ENCODE peak calls at places on chromosome 9, in four cellular contexts. X is K562, S is GM12878, N is HL-60. R is an unnamed sample.

GRCh38 chr9:135760465-135760864 is 58.5 kb downstream of the KCNT1 start:
- DNase-seq in X (no peak), S (no peak), N (no peak), R (no peak)

GRCh38 chr9:69671904-69672827 is at the start of gene APBA1:
- DNase-seq in X (peak; percentile 32), S (no peak), N (peak; percentile 22), R (peak; percentile 30)

GRCh38 chr9:121772600-121773285 is 121.3 kb downstream of the DAB2IP start:
- DNase-seq in X (no peak), S (no peak), N (no peak), R (no peak)

GRCh38 chr9:124695280-124695890 is 75.7 kb downstream of the NR6A1 start:
- DNase-seq in X (no peak), S (no peak), N (no peak), R (no peak)

GRCh38 chr9:97809666-97810344 is 43.2 kb upstream of the FOXE1 start:
- DNase-seq in X (no peak), S (no peak), N (no peak), R (no peak)

GRCh38 chr9:89274838-89275237 is 36.2 kb upstream of the CKS2 start:
- DNase-seq in X (no peak), S (no peak), N (peak; percentile 22), R (no peak)

GRCh38 chr9:112326194-112326593 is 7.2 kb downstream of the PTBP3 start:
- DNase-seq in X (no peak), S (no peak), N (no peak), R (no peak)

GRCh38 chr9:80878556-80878955 is 810.8 kb downstream of the TLE1 start:
- DNase-seq in X (no peak), S (no peak), N (no peak), R (no peak)

GRCh38 chr9:89955144-89955543 is 350.3 kb downstream of the GADD45G start:
- DNase-seq in X (no peak), S (no peak), N (no peak), R (no peak)

GRCh38 chr9:89177401-89178161 is 1.0 kb downstream of the SHC3 start:
- DNase-seq in X (no peak), S (no peak), N (no peak), R (no peak)

GRCh38 chr9:105932276-105932675 is 237.9 kb downstream of the TMEM38B start:
- DNase-seq in X (no peak), S (no peak), N (no peak), R (no peak)

GRCh38 chr9:108636023-108636422 is 219.8 kb downstream of the ACTL7B start:
- DNase-seq in X (no peak), S (no peak), N (no peak), R (no peak)

GRCh38 chr9:109640232-109641078 is 139.5 kb upstream of the PALM2AKAP2 start:
- DNase-seq in X (no peak), S (no peak), N (no peak), R (no peak)

GRCh38 chr9:37449877-37450632 is 15.2 kb downstream of the ZBTB5 start:
- DNase-seq in X (no peak), S (no peak), N (no peak), R (no peak)

DNA sequence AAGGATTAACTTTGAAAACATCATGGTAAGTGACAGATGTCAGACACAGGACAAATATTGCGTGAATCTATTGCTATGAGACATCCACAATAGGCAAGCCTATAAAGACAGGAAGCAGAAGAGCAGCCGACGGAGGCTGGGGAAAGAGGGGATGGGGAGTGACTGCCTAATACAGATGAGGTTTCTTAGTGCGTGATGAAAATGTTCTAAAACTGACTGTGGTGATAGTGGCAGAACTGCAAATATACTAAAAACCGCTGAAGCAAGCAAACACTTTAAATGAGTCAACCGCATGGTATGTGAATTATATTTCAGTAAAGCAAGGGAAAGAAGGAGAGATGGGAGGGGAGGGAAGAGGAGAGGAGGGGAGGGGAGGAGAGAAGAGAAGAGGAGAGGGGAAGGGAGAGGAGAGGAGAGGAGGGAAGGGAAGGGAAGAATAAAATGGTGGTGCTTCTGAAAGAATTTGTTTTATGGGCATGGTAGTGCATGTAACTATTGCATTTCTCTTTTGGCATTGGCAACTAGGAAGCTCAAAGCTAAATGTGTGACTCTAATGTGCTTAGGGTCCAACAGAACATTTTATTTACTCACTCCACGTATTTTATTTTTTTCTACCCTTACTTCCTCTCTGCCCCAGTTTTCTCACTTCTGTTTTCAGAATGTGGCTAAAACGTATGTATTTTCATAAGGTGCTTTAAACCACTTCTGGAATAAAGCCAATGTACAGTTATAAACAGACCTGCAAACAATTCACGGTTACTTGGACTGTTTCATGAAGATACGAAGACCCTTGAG is 21.3 kb downstream of the AKNA start:
- DNase-seq in X (no peak), S (no peak), N (no peak), R (no peak)
- TF ChIP-seq SPI1 in X (no peak), S (peak; percentile 97), N (peak; percentile 86), R (peak; percentile 92)

DNA sequence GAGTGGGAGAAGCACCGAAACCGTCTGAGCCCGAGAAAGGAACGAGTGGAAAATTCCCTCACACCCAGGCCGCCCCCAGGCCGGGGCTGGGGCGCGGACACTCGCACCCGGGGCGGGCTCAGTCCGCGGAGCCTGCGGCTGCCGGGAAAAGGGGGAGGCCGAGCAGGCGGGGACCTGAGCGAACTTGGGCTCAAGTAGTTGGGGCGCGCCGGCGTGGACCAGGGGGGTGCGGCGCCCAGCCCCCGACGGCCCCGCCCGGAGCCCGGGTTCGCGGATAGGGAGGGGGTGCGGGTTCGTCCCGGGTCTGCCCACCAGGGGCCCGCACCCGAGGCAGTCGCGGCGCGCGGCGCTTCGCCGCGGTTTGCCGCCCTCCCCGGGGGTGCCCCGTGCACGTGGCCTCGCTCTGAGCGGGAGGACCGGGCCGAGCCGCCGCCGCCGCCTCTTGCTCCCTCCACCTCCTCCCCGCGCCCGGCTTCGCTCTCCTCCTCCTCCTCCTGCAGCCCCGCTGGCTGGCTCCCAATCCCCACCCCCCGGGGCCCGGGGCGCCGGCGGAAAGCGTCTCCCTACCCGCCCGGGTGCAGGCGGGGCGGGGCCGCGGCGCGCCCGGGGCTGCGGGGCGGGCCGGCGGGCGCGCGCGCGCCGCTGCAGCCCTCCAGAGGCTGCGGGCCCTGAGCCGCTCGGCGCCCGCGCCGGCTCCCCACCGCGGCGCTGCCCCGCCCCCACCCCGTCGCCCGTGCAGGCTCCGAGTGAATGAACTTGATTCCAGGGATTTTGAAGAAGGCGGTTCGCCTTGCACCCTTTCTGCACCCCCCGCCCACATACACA is 1.2 kb upstream of the NFIB start:
- DNase-seq in X (peak; percentile 78), S (no peak), N (no peak), R (no peak)
- TF ChIP-seq POLR2AphosphoS5 in X (no peak), S (no peak), N (no peak), R (no peak)

DNA sequence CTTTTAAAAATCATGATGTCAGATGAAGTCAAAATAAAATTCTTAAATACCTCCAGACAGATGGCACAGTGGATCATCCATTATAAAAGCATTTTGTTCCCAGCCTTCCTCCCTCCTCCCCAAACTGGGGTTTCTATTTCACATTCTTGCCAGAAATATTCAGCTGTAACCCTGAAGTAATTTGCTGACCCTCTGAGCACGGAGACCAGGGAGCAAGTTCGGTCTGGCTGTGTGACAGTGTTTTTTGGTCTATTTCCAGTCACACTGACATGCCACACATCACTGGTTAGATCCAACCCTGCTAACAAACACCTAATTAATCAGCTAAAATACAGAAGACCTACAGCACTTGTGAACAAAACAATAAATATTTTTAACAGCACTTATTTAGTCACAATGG is 126.2 kb upstream of the DMRT1 start:
- DNase-seq in X (no peak), S (no peak), N (no peak), R (no peak)
- TF ChIP-seq SPI1 in X (no peak), S (no peak), N (no peak), R (no peak)

DNA sequence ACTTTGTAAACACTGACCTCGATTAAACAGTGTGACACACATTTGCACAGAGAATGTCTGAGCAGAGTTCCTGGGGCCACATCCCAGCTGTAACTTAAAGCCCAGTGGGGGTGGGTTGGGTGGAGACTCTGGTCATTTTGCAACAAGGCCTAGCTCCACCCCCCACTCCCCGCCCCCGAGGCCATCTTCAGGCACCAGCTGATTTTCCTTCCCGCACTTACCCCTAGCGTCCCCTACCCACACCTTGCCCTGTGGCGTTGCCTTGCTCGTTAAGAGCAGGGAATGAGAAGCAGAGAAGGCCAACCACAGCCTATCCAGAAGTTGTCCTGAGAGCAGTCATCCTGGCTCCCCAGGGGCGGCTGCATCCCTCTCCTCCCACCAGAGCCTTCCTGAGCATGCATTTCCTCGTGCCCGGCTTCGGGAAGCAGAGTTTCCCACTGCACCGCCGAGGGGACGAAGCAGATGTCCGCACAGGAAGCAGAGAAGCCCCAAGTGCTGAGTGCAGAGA is 101.7 kb upstream of the SARDH start:
- DNase-seq in X (no peak), S (no peak), N (no peak), R (no peak)
- TF ChIP-seq POLR2AphosphoS5 in X (no peak), S (no peak), N (no peak), R (no peak)

GRCh38 chr9:133505186-133505830 is 19.5 kb downstream of the MYMK start:
- DNase-seq in X (no peak), S (no peak), N (no peak), R (no peak)
- TF ChIP-seq SPI1 in X (peak; percentile 20), S (no peak), N (no peak), R (no peak)

GRCh38 chr9:16512281-16512680 is 358.2 kb downstream of the BNC2 start:
- DNase-seq in X (no peak), S (no peak), N (no peak), R (no peak)

GRCh38 chr9:16514131-16514530 is 356.3 kb downstream of the BNC2 start:
- DNase-seq in X (no peak), S (no peak), N (no peak), R (no peak)

GRCh38 chr9:16505159-16505558 is 365.3 kb downstream of the BNC2 start:
- DNase-seq in X (no peak), S (no peak), N (no peak), R (no peak)

GRCh38 chr9:16510506-16510905 is 360.0 kb downstream of the BNC2 start:
- DNase-seq in X (no peak), S (no peak), N (no peak), R (no peak)

DNA sequence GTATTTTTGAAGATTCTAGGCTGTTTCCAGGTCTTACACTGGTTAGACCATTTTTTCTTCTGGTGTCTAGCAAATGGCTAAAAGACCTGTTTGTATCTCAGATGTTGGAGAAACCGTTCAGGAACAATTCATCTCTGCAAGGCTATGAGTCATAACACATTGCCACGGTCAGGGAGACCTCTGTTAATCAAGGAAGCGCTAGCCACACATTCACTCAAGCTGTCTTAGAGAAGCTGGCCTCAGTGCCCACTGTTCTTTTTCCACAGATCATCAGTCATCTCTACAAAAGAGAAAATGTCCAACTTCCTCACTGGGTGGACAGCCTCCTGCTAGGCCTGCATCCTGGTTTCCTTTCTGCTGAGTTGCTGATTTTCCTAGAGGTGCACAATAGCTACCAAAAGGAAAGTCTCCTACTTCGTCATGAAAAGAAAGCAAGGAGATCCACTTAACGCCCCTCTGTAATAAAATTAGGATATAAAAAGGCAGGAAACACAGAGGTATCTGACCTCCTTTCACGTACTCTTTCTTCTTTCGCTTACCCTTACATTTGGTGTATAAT is 360.4 kb downstream of the BNC2 start:
- DNase-seq in X (no peak), S (no peak), N (no peak), R (no peak)
- TF ChIP-seq POLR2AphosphoS5 in X (no peak), S (no peak), N (no peak), R (no peak)

DNA sequence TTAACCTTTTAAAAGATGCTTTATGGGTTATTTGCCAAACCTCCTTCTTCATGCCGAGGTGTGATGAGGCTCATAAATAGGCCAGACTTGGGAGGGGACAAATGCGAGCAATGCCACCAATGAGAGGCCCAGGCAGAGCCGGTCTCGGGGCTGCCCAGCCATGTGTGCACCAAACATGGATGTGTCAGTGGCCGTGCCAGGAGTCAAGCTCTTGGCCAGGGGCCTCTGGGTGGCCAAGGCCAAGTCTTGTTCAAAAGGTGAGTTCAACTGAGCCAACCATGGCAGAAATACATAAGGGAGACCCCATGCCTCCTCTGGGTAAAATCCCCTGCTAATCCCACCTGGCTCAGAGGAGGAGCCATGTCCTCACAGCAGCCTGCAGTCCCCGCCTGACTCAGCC is 10.9 kb upstream of the LCN15 start:
- DNase-seq in X (no peak), S (no peak), N (no peak), R (no peak)
- TF ChIP-seq SPI1 in X (no peak), S (no peak), N (no peak), R (no peak)